ENCODE peak calls at places on chromosomes 16 and 17, in nine cellular contexts. One of them, this sample, is unnamed.

GRCh38 chr17:2192367-2193028 is 111.1 kb downstream of the SMG6 start:
- DNase-seq in D341Med: no peak
- DNase-seq in suprapubic skin: no peak
- DNase-seq in posterior vena cava: no peak
- DNase-seq in Calu3: peak
- DNase-seq in mucosa of descending colon: no peak
- DNase-seq in AG10803: peak
- DNase-seq in RWPE1: peak
- DNase-seq in fibroblast of lung: peak
- DNase-seq in this sample: no peak

GRCh38 chr17:64329571-64329970 is 61.1 kb downstream of the PECAM1 start:
- DNase-seq in AG10803: no peak
- DNase-seq in D341Med: no peak
- DNase-seq in fibroblast of lung: no peak
- DNase-seq in Calu3: no peak
- DNase-seq in posterior vena cava: peak
- DNase-seq in RWPE1: no peak
- DNase-seq in mucosa of descending colon: no peak
- DNase-seq in suprapubic skin: no peak
- DNase-seq in this sample: no peak

GRCh38 chr16:985646-986400 is 4.3 kb downstream of the SOX8 start:
- DNase-seq in RWPE1: no peak
- DNase-seq in D341Med: no peak
- DNase-seq in suprapubic skin: no peak
- DNase-seq in posterior vena cava: no peak
- DNase-seq in fibroblast of lung: no peak
- DNase-seq in Calu3: no peak
- DNase-seq in mucosa of descending colon: no peak
- DNase-seq in AG10803: no peak
- DNase-seq in this sample: no peak

GRCh38 chr17:61337247-61337812 is 62.3 kb upstream of the TBX2 start:
- DNase-seq in RWPE1: no peak
- DNase-seq in D341Med: no peak
- DNase-seq in fibroblast of lung: peak
- DNase-seq in AG10803: no peak
- DNase-seq in posterior vena cava: no peak
- DNase-seq in suprapubic skin: no peak
- DNase-seq in mucosa of descending colon: no peak
- DNase-seq in Calu3: no peak
- DNase-seq in this sample: no peak

GRCh38 chr16:66947302-66948033 is 12.2 kb downstream of the CES2 start:
- DNase-seq in suprapubic skin: peak
- DNase-seq in AG10803: peak
- DNase-seq in fibroblast of lung: peak
- DNase-seq in posterior vena cava: peak
- DNase-seq in Calu3: peak
- DNase-seq in D341Med: peak
- DNase-seq in RWPE1: peak
- DNase-seq in mucosa of descending colon: peak
- DNase-seq in this sample: no peak

GRCh38 chr16:75486014-75486404 is 9.2 kb downstream of the CHST6 start:
- DNase-seq in AG10803: no peak
- DNase-seq in suprapubic skin: no peak
- DNase-seq in D341Med: no peak
- DNase-seq in RWPE1: peak
- DNase-seq in posterior vena cava: peak
- DNase-seq in Calu3: peak
- DNase-seq in fibroblast of lung: no peak
- DNase-seq in mucosa of descending colon: no peak
- DNase-seq in this sample: no peak

GRCh38 chr16:48383877-48384304 is 1.3 kb downstream of the SIAH1 start:
- DNase-seq in RWPE1: peak
- DNase-seq in Calu3: no peak
- DNase-seq in fibroblast of lung: peak
- DNase-seq in mucosa of descending colon: no peak
- DNase-seq in suprapubic skin: no peak
- DNase-seq in AG10803: no peak
- DNase-seq in posterior vena cava: no peak
- DNase-seq in D341Med: no peak
- DNase-seq in this sample: no peak

GRCh38 chr17:1482686-1483445 is 9.6 kb downstream of the MYO1C start:
- DNase-seq in AG10803: no peak
- DNase-seq in fibroblast of lung: peak
- DNase-seq in posterior vena cava: no peak
- DNase-seq in D341Med: no peak
- DNase-seq in RWPE1: no peak
- DNase-seq in mucosa of descending colon: no peak
- DNase-seq in suprapubic skin: no peak
- DNase-seq in Calu3: no peak
- DNase-seq in this sample: no peak

GRCh38 chr17:16352838-16353701 is at the start of gene CENPV:
- DNase-seq in posterior vena cava: peak
- DNase-seq in D341Med: peak
- DNase-seq in suprapubic skin: peak
- DNase-seq in AG10803: peak
- DNase-seq in Calu3: peak
- DNase-seq in RWPE1: peak
- DNase-seq in mucosa of descending colon: peak
- DNase-seq in fibroblast of lung: peak
- DNase-seq in this sample: peak

GRCh38 chr16:4257646-4258556 is 14.9 kb downstream of the TFAP4 start:
- DNase-seq in mucosa of descending colon: peak
- DNase-seq in posterior vena cava: no peak
- DNase-seq in D341Med: peak
- DNase-seq in RWPE1: no peak
- DNase-seq in AG10803: no peak
- DNase-seq in fibroblast of lung: no peak
- DNase-seq in suprapubic skin: no peak
- DNase-seq in Calu3: no peak
- DNase-seq in this sample: peak

GRCh38 chr17:27563532-27563931 is 67.5 kb upstream of the LGALS9 start:
- DNase-seq in mucosa of descending colon: no peak
- DNase-seq in D341Med: no peak
- DNase-seq in posterior vena cava: no peak
- DNase-seq in suprapubic skin: no peak
- DNase-seq in fibroblast of lung: no peak
- DNase-seq in RWPE1: no peak
- DNase-seq in AG10803: no peak
- DNase-seq in Calu3: no peak
- DNase-seq in this sample: peak

GRCh38 chr17:37737971-37738370 is 6.9 kb downstream of the HNF1B start:
- DNase-seq in suprapubic skin: no peak
- DNase-seq in posterior vena cava: no peak
- DNase-seq in fibroblast of lung: peak
- DNase-seq in Calu3: no peak
- DNase-seq in RWPE1: no peak
- DNase-seq in D341Med: no peak
- DNase-seq in AG10803: peak
- DNase-seq in mucosa of descending colon: no peak
- DNase-seq in this sample: no peak